ENCODE peak calls at places on chromosomes 13 and 19, in eight cellular contexts. M is spleen, S is prostate gland, J is GM12878, A is uterus, U is right lobe of liver, K is adrenal gland, V is suprapubic skin. X is an unnamed sample. For H3K4me1, the result is how much of the 10 kb centered on the place peaks cover.

GRCh38 chr13:21395953-21396352 is 63.1 kb downstream of the ZDHHC20 start:
- DNase-seq in S (no peak), M (no peak), K (no peak), J (no peak), V (no peak), U (no peak), A (no peak), X (no peak)

GRCh38 chr13:94711561-94712286 is 621 bp downstream of the SOX21 start:
- DNase-seq in V (peak), J (no peak), K (no peak), A (no peak), M (peak), U (no peak), S (no peak), X (no peak)

GRCh38 chr13:24680921-24681585 is 845 bp downstream of the ATP12A start:
- DNase-seq in J (no peak), K (no peak), S (no peak), M (no peak), U (no peak), A (no peak), V (no peak), X (no peak)

GRCh38 chr13:99974296-99974938 is 2.9 kb upstream of the ZIC5 start:
- DNase-seq in A (no peak), K (no peak), V (no peak), S (no peak), U (no peak), J (no peak), M (no peak), X (no peak)

GRCh38 chr13:51628059-51628852 is 44.0 kb downstream of the WDFY2 start:
- DNase-seq in K (no peak), U (no peak), V (no peak), S (no peak), A (no peak), J (no peak), M (no peak), X (no peak)

GRCh38 chr19:48813123-48813911 is 2.5 kb upstream of the BCAT2 start:
- DNase-seq in V (no peak), A (no peak), J (no peak), U (peak), M (no peak), K (peak), S (no peak), X (no peak)

GRCh38 chr13:44713793-44714469 is 137.8 kb upstream of the TSC22D1 start:
- DNase-seq in J (no peak), M (no peak), U (no peak), K (no peak), A (no peak), V (no peak), S (no peak), X (peak)

GRCh38 chr19:6242677-6243076 is 37.1 kb downstream of the MLLT1 start:
- DNase-seq in U (no peak), J (no peak), S (no peak), K (no peak), A (no peak), V (no peak), M (peak), X (no peak)

GRCh38 chr13:43268632-43269031 is 245.2 kb downstream of the DNAJC15 start:
- DNase-seq in U (no peak), K (no peak), A (no peak), V (no peak), M (no peak), S (no peak), J (no peak), X (no peak)

GRCh38 chr13:33349996-33350826 is 64.7 kb upstream of the STARD13 start:
- DNase-seq in A (peak), S (peak), U (no peak), V (peak), M (peak), J (no peak), K (peak), X (peak)

GRCh38 chr13:95970878-95971277 is 82.3 kb downstream of the UGGT2 start:
- DNase-seq in K (no peak), S (no peak), M (no peak), V (no peak), A (no peak), U (no peak), J (no peak), X (no peak)

GRCh38 chr19:48102870-48103751 is 7.5 kb downstream of the PLA2G4C start:
- DNase-seq in A (no peak), S (peak), M (no peak), U (no peak), V (no peak), K (no peak), J (no peak), X (no peak)

GRCh38 chr13:23656637-23657036 is 86.4 kb downstream of the TNFRSF19 start:
- DNase-seq in S (no peak), A (no peak), K (no peak), J (no peak), U (no peak), M (no peak), V (no peak), X (no peak)

GRCh38 chr19:2455481-2456300 is 1.1 kb downstream of the LMNB2 start:
- DNase-seq in K (peak), V (no peak), U (peak), M (peak), J (no peak), S (no peak), A (peak), X (no peak)

GRCh38 chr19:15291089-15291488 is 41.2 kb downstream of the BRD4 start:
- DNase-seq in U (no peak), J (no peak), K (no peak), S (no peak), M (peak), V (no peak), A (no peak), X (no peak)

GRCh38 chr13:79491715-79492114 is 10.8 kb downstream of the NDFIP2 start:
- DNase-seq in K (no peak), V (no peak), M (no peak), J (no peak), A (no peak), U (no peak), S (no peak), X (no peak)

GRCh38 chr19:34681478-34681877 is 4.0 kb downstream of the ZNF302 start:
- DNase-seq in V (no peak), S (no peak), U (no peak), K (no peak), M (no peak), A (no peak), J (no peak), X (no peak)

GRCh38 chr13:72643339-72643989 is 84.0 kb downstream of the MZT1 start:
- DNase-seq in M (no peak), V (no peak), U (no peak), S (no peak), K (peak), A (no peak), J (no peak), X (peak)

GRCh38 chr19:48413879-48414623 is 20.6 kb downstream of the GRIN2D start:
- DNase-seq in K (no peak), S (no peak), J (no peak), U (no peak), V (no peak), A (no peak), M (no peak), X (no peak)

GRCh38 chr13:86567119-86567518 is 767.9 kb upstream of the SLITRK6 start:
- DNase-seq in U (no peak), V (no peak), M (no peak), J (no peak), A (no peak), S (no peak), K (no peak), X (no peak)

GRCh38 chr13:106034201-106034600 is 501.3 kb downstream of the EFNB2 start:
- DNase-seq in S (no peak), U (no peak), A (no peak), K (no peak), V (no peak), J (no peak), M (no peak), X (no peak)

GRCh38 chr13:114152831-114153371 is 20.5 kb upstream of the RASA3 start:
- DNase-seq in S (no peak), K (no peak), J (no peak), U (no peak), A (no peak), V (no peak), M (no peak), X (no peak)

GRCh38 chr13:24827799-24828198 is 63.8 kb downstream of the RNF17 start:
- DNase-seq in K (no peak), S (no peak), V (no peak), U (no peak), J (no peak), A (no peak), M (no peak), X (no peak)

GRCh38 chr13:101305981-101306411 is 110.3 kb downstream of the NALCN start:
- DNase-seq in K (no peak), V (no peak), A (no peak), J (no peak), S (no peak), U (no peak), M (no peak), X (no peak)

GRCh38 chr19:46926201-46927071 is 65.6 kb downstream of the ARHGAP35 start:
- DNase-seq in M (no peak), A (no peak), U (peak), K (no peak), S (no peak), J (no peak), V (no peak), X (no peak)

GRCh38 chr13:114054269-114054668 is 78.2 kb downstream of the RASA3 start:
- DNase-seq in A (no peak), J (no peak), V (no peak), K (no peak), M (no peak), U (no peak), S (no peak), X (no peak)

GRCh38 chr19:13163609-13164364 is 13.6 kb downstream of the IER2 start:
- DNase-seq in A (peak), J (no peak), S (peak), V (peak), K (peak), U (peak), M (peak), X (peak)

GRCh38 chr19:38729653-38730469 is 14.4 kb downstream of the CAPN12 start:
- DNase-seq in K (peak), U (peak), S (peak), J (no peak), V (no peak), M (peak), A (peak), X (no peak)

GRCh38 chr19:8215783-8216182 is 6.6 kb downstream of the CERS4 start:
- DNase-seq in J (no peak), V (no peak), M (no peak), U (no peak), S (no peak), A (no peak), K (no peak), X (no peak)
- H3K4me3 ChIP-seq in J (no peak), V (no peak), M (no peak), U (no peak), S (no peak), A (no peak), K (no peak), X (no peak)

GRCh38 chr13:49627831-49628652 is at the start of gene ARL11:
- DNase-seq in V (no peak), J (peak), A (no peak), M (peak), K (peak), S (no peak), U (peak), X (peak)
- H3K4me1 ChIP-seq in V (under half), J (under half), A (under half), M (under half), K (under half), S (under half), U (under half), X (under half)

GRCh38 chr19:45059258-45059965 is 16.9 kb downstream of the ZNF296 start:
- DNase-seq in V (no peak), J (no peak), M (peak), U (peak), A (peak), K (peak), S (peak), X (peak)

GRCh38 chr19:45056831-45057230 is 18.0 kb downstream of the CLASRP start:
- DNase-seq in V (no peak), K (no peak), U (no peak), M (no peak), J (no peak), S (no peak), A (no peak), X (no peak)

GRCh38 chr19:45061965-45062364 is 14.3 kb downstream of the ZNF296 start:
- DNase-seq in S (no peak), V (no peak), K (no peak), A (no peak), M (no peak), J (no peak), U (no peak), X (no peak)

GRCh38 chr19:45057444-45057843 is 18.6 kb downstream of the CLASRP start:
- DNase-seq in A (no peak), U (no peak), S (no peak), M (no peak), J (no peak), K (no peak), V (no peak), X (no peak)

DNA sequence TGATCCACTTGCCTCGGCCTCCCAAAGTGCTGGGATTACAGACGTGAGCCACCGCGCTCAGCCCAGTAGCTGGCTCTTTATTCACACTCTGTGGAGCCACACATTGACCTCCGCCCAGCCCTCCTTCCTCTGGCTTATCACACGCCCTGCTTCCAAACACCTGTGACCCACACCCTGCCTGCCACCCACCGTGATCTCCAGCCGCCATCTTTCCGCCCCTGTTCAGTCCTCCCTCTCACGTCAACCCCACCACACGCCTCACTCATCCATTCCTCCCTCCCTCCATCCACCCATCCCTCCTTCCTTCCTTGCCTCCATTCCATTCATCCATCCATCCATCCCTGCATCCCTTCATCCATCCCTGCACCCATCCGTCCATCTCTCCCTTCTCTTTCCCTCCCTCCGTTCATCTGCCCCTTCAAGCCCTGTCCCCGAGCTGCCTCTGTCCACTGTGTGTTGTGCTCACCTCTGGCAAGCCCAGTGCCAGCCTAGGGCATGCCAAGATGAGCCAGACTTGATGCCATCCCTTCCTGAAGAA is 17.6 kb downstream of the ZNF296 start:
- DNase-seq in M (no peak), V (no peak), J (no peak), S (no peak), K (no peak), A (no peak), U (no peak), X (no peak)
- TF ChIP-seq POLR2A in M (no peak), V (no peak), J (peak), S (no peak), K (no peak), A (no peak), U (no peak), X (no peak)

GRCh38 chr19:5040544-5041167 is 71.7 kb downstream of the KDM4B start:
- DNase-seq in J (no peak), M (peak), K (no peak), U (no peak), A (no peak), V (no peak), S (no peak), X (no peak)
- H3K4me3 ChIP-seq in J (no peak), M (no peak), K (no peak), U (no peak), A (no peak), V (no peak), S (no peak), X (no peak)

GRCh38 chr13:76973920-76974617 is 17.8 kb upstream of the CLN5 start:
- DNase-seq in J (no peak), S (no peak), K (no peak), V (no peak), A (no peak), U (no peak), M (no peak), X (no peak)

GRCh38 chr13:76976929-76977328 is 15.0 kb upstream of the CLN5 start:
- DNase-seq in M (no peak), V (no peak), A (no peak), J (no peak), K (no peak), U (no peak), S (no peak), X (no peak)

GRCh38 chr13:76974618-76974975 is 17.3 kb upstream of the CLN5 start:
- DNase-seq in J (no peak), S (no peak), K (no peak), A (no peak), V (no peak), U (no peak), M (no peak), X (no peak)

GRCh38 chr13:76975863-76976262 is 16.0 kb upstream of the CLN5 start:
- DNase-seq in M (no peak), K (no peak), V (no peak), J (no peak), U (no peak), S (no peak), A (no peak), X (no peak)

DNA sequence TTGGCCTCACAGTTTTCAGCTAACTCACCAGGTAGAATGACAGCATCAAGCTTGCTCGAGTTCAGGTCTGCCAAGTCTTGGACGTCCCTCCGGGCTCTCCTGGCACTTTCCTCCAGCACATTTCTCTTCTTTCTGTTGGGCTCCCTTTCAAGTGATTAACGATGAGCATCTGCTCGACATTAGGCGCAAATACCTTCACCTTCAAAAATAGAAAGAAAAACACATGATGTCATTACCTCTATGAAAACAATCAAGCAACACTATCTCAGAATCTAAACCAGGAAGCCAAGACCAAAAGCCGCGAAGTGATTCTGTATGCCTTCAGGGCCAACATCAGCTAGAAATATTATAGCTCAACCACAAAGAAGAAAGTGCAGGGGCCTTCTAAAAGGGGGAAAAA is 15.4 kb upstream of the CLN5 start:
- DNase-seq in K (no peak), U (no peak), S (no peak), M (no peak), A (no peak), V (no peak), J (no peak), X (no peak)
- H3K4me1 ChIP-seq in K (under half), U (under half), S (under half), M (under half), A (under half), V (under half), J (under half), X (under half)

GRCh38 chr19:18203863-18204393 is at the start of gene RAB3A:
- DNase-seq in U (peak), M (peak), A (peak), V (peak), K (peak), J (peak), S (peak), X (peak)
- TF ChIP-seq POLR2A in U (peak), M (no peak), A (peak), V (no peak), K (peak), J (peak), S (peak), X (no peak)

DNA sequence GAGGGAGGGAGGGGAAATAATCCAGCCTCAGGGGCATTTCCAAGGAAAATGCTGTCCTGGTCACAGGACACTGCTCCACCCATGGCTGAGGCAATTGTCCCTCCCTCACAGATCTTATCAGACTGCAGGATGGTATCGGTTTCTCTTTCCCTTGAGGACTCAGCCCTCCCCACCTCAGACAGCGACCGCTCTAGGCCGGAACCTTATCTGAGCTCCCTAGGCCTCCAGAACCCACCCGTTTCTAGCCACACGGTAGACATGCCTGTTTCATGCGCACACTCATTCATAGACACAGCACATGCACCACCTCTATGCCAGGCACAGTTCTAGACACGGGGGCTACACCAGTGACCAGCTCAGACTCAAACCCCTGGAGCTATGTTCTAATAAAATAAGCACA is 10.1 kb upstream of the IZUMO2 start:
- DNase-seq in J (peak), S (peak), U (no peak), A (no peak), K (no peak), V (no peak), M (no peak), X (no peak)
- H3K4me3 ChIP-seq in J (no peak), S (no peak), U (no peak), A (no peak), K (no peak), V (no peak), M (no peak), X (no peak)

DNA sequence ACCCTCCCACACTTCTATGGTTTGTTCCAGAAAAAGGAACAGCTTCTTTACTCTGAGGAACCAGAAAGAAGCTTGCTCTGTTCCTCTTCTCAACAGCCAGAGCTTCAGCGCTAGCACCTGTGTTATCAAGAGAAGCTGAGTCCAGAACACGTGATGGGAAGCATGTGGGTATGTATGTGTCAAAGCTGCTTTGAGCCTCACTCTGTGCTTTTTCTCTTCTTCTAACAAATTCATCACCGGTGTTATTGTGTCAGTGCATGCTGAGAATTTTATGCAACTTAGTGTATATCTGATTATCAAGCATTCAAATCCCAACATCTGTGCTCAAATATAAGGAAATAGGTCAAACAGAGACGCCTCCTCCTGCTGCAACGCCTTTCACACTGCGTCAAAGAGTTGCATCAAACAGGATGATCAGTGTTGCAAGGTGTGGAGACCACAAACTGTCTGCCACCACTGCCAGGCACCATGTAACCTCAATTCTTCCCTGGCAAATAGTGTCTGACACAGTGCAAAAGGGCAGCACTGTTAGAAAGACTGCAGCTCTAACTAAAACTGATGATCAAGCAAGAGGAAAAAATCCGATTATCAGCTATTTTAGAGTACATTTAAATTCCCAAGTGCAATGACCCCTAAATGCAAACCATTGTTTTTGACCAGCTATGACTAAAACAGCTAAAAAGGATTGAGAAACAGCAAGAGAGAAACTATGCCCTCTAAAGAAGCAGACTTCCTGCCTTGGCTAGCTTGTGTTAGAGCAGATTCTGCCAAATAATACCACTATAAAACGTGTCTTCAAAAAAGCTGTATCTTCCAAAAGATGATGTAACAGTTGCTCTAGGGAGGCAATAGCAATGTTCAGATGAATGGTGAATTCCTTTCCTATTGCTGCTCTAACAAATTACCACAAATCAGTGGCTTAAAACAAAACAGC is 84.1 kb downstream of the LRRC63 start:
- DNase-seq in J (peak), A (no peak), U (peak), K (no peak), V (peak), S (no peak), M (no peak), X (peak)
- H3K4me1 ChIP-seq in J (under half), A (under half), U (under half), K (under half), V (under half), S (under half), M (under half), X (under half)

GRCh38 chr19:19900574-19901444 is at the start of gene ZNF93:
- DNase-seq in U (peak), A (peak), V (peak), K (peak), S (peak), M (peak), J (peak), X (peak)
- TF ChIP-seq POLR2A in U (peak), A (peak), V (peak), K (peak), S (peak), M (no peak), J (peak), X (peak)